ENCODE peak calls at places on chromosomes 12 and 14, in seven cellular contexts. One of them, this sample, is unnamed.

GRCh38 chr14:31419179-31420012 is 954 bp downstream of the HEATR5A start:
- DNase-seq in activated effector memory CD4-positive, alpha-beta T cell treated with anti-CD3 and anti-CD28 coated beads, Interleukin-2, amount 50 U/mL, for 16 hours: no peak
- DNase-seq in glutamatergic neuron: no peak
- DNase-seq in adrenal gland: no peak
- DNase-seq in Calu3: no peak
- DNase-seq in epithelial cell of esophagus: no peak
- DNase-seq in CD4-positive, CD25-positive, alpha-beta regulatory T cell: no peak
- DNase-seq in this sample: peak; percentile 38

GRCh38 chr14:33794791-33795300 is 156.0 kb downstream of the EGLN3 start:
- DNase-seq in epithelial cell of esophagus: peak; percentile 70
- DNase-seq in activated effector memory CD4-positive, alpha-beta T cell treated with anti-CD3 and anti-CD28 coated beads, Interleukin-2, amount 50 U/mL, for 16 hours: no peak
- DNase-seq in Calu3: no peak
- DNase-seq in adrenal gland: no peak
- DNase-seq in CD4-positive, CD25-positive, alpha-beta regulatory T cell: no peak
- DNase-seq in glutamatergic neuron: no peak
- DNase-seq in this sample: peak; percentile 73

GRCh38 chr14:76236172-76237130 is 84.7 kb downstream of the GPATCH2L start:
- DNase-seq in Calu3: no peak
- DNase-seq in activated effector memory CD4-positive, alpha-beta T cell treated with anti-CD3 and anti-CD28 coated beads, Interleukin-2, amount 50 U/mL, for 16 hours: no peak
- DNase-seq in CD4-positive, CD25-positive, alpha-beta regulatory T cell: no peak
- DNase-seq in epithelial cell of esophagus: no peak
- DNase-seq in glutamatergic neuron: no peak
- DNase-seq in adrenal gland: no peak
- DNase-seq in this sample: no peak

GRCh38 chr12:124438415-124439056 is 128.9 kb downstream of the NCOR2 start:
- DNase-seq in Calu3: peak; percentile 42
- DNase-seq in activated effector memory CD4-positive, alpha-beta T cell treated with anti-CD3 and anti-CD28 coated beads, Interleukin-2, amount 50 U/mL, for 16 hours: no peak
- DNase-seq in epithelial cell of esophagus: no peak
- DNase-seq in glutamatergic neuron: no peak
- DNase-seq in CD4-positive, CD25-positive, alpha-beta regulatory T cell: no peak
- DNase-seq in adrenal gland: no peak
- DNase-seq in this sample: no peak

GRCh38 chr14:96746101-96746500 is 51.1 kb upstream of the VRK1 start:
- DNase-seq in activated effector memory CD4-positive, alpha-beta T cell treated with anti-CD3 and anti-CD28 coated beads, Interleukin-2, amount 50 U/mL, for 16 hours: no peak
- DNase-seq in adrenal gland: peak; percentile 6
- DNase-seq in Calu3: no peak
- DNase-seq in glutamatergic neuron: no peak
- DNase-seq in epithelial cell of esophagus: no peak
- DNase-seq in CD4-positive, CD25-positive, alpha-beta regulatory T cell: no peak
- DNase-seq in this sample: no peak

GRCh38 chr14:23610815-23611289 is 25.3 kb upstream of the DHRS2 start:
- DNase-seq in Calu3: no peak
- DNase-seq in CD4-positive, CD25-positive, alpha-beta regulatory T cell: peak; percentile 14
- DNase-seq in activated effector memory CD4-positive, alpha-beta T cell treated with anti-CD3 and anti-CD28 coated beads, Interleukin-2, amount 50 U/mL, for 16 hours: no peak
- DNase-seq in adrenal gland: no peak
- DNase-seq in epithelial cell of esophagus: no peak
- DNase-seq in glutamatergic neuron: no peak
- DNase-seq in this sample: no peak

GRCh38 chr14:99203080-99203479 is 68.9 kb downstream of the BCL11B start:
- DNase-seq in activated effector memory CD4-positive, alpha-beta T cell treated with anti-CD3 and anti-CD28 coated beads, Interleukin-2, amount 50 U/mL, for 16 hours: no peak
- DNase-seq in epithelial cell of esophagus: no peak
- DNase-seq in CD4-positive, CD25-positive, alpha-beta regulatory T cell: no peak
- DNase-seq in glutamatergic neuron: no peak
- DNase-seq in adrenal gland: no peak
- DNase-seq in Calu3: no peak
- DNase-seq in this sample: no peak

GRCh38 chr12:117854339-117855012 is 114.3 kb downstream of the KSR2 start:
- DNase-seq in adrenal gland: peak; percentile 70
- DNase-seq in glutamatergic neuron: peak; percentile 88
- DNase-seq in CD4-positive, CD25-positive, alpha-beta regulatory T cell: no peak
- DNase-seq in activated effector memory CD4-positive, alpha-beta T cell treated with anti-CD3 and anti-CD28 coated beads, Interleukin-2, amount 50 U/mL, for 16 hours: peak; percentile 75
- DNase-seq in epithelial cell of esophagus: peak; percentile 54
- DNase-seq in Calu3: peak; percentile 83
- DNase-seq in this sample: peak; percentile 38

GRCh38 chr14:63134801-63135200 is 69.4 kb upstream of the RHOJ start:
- DNase-seq in Calu3: peak; percentile 11
- DNase-seq in activated effector memory CD4-positive, alpha-beta T cell treated with anti-CD3 and anti-CD28 coated beads, Interleukin-2, amount 50 U/mL, for 16 hours: no peak
- DNase-seq in epithelial cell of esophagus: no peak
- DNase-seq in CD4-positive, CD25-positive, alpha-beta regulatory T cell: no peak
- DNase-seq in adrenal gland: no peak
- DNase-seq in glutamatergic neuron: no peak
- DNase-seq in this sample: peak; percentile 6

This sample was measured in bronchial epithelial cell.